ENCODE peak calls at places on chromosomes 6 and 20, in four cellular contexts. E is AG04450, K is colonic mucosa, I is HL-60. F is an unnamed sample.

GRCh38 chr20:58192567-58192966 is 35.9 kb downstream of the ANKRD60 start:
- DNase-seq in I (no peak), E (no peak), K (no peak), F (no peak)

GRCh38 chr6:93393554-93394074 is 25.7 kb downstream of the EPHA7 start:
- DNase-seq in I (no peak), K (no peak), E (no peak), F (no peak)

GRCh38 chr6:17347012-17347411 is 46.4 kb upstream of the CAP2 start:
- DNase-seq in I (no peak), K (no peak), E (no peak), F (no peak)

GRCh38 chr6:106363401-106364138 is 3.1 kb downstream of the CRYBG1 start:
- DNase-seq in E (no peak), K (no peak), I (no peak), F (no peak)

GRCh38 chr6:43803783-43804549 is 34.0 kb downstream of the VEGFA start:
- DNase-seq in K (peak), E (no peak), I (peak), F (peak)

GRCh38 chr20:53914091-53914860 is 156.1 kb downstream of the BCAS1 start:
- DNase-seq in K (no peak), I (peak), E (no peak), F (no peak)

GRCh38 chr6:35072051-35072697 is 69.0 kb downstream of the TCP11 start:
- DNase-seq in I (no peak), E (no peak), K (no peak), F (no peak)

GRCh38 chr6:98927534-98927933 is 20.2 kb downstream of the FBXL4 start:
- DNase-seq in K (no peak), E (no peak), I (no peak), F (no peak)

GRCh38 chr6:25961619-25962367 is 809 bp upstream of the TRIM38 start:
- DNase-seq in E (no peak), K (no peak), I (no peak), F (no peak)

GRCh38 chr6:35311390-35312075 is 13.9 kb downstream of the DEF6 start:
- DNase-seq in K (no peak), E (no peak), I (peak), F (no peak)

GRCh38 chr6:170298688-170299087 is 7.8 kb upstream of the DLL1 start:
- DNase-seq in K (no peak), I (no peak), E (no peak), F (no peak)

GRCh38 chr20:24084281-24084680 is 95.7 kb upstream of the GGTLC1 start:
- DNase-seq in I (no peak), E (no peak), K (no peak), F (no peak)

GRCh38 chr20:24081077-24081476 is 92.5 kb upstream of the GGTLC1 start:
- DNase-seq in K (no peak), E (no peak), I (no peak), F (no peak)

DNA sequence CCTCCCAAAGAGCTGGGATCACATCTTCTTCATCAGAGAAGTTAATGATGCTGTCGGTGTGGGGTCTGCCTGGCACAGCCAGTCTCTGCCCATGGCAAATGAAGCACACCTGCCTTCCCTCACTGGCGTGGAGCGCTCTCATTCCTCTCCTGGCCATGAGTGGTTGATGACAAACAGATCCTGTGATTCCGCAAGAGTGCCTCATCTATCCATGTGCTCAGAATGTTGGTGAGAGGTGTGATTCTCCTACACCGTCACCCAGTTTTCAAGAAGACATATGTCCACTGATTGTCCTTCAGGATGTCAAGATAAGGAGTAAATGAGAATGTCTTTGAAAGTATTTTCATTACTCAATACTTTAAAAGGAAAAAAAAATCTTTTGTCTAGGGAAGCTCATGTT is 97.5 kb upstream of the GGTLC1 start:
- DNase-seq in K (no peak), I (no peak), E (no peak), F (no peak)
- H3K27ac ChIP-seq in K (no peak), I (no peak), E (no peak), F (no peak)

DNA sequence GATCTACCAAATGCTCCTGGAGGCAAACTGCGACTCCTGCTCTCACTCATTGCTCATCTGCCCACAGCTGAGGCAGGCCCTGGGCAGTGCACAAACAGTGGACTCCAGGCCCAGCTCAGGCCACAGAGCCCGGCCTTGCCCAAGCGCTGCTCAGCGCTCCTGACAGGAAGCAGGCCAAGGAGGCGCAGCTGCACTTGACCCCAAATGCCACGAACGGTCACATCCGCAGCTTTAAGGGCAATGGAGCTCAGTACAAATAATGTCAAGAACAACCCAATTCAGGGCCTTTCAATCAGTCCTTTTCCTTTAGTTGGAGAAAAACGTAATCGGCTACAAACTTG is 33.8 kb downstream of the RRBP1 start:
- DNase-seq in K (no peak), E (no peak), I (peak), F (no peak)
- H3K27ac ChIP-seq in K (no peak), E (no peak), I (peak), F (no peak)

GRCh38 chr6:56915832-56916231 is 39.1 kb upstream of the BEND6 start:
- DNase-seq in K (no peak), I (no peak), E (no peak), F (no peak)

GRCh38 chr6:56916849-56917551 is 37.9 kb upstream of the BEND6 start:
- DNase-seq in K (no peak), E (no peak), I (no peak), F (no peak)

GRCh38 chr6:56911847-56912246 is 43.1 kb upstream of the BEND6 start:
- DNase-seq in E (peak), K (no peak), I (no peak), F (no peak)

GRCh38 chr6:56914791-56915658 is 39.9 kb upstream of the BEND6 start:
- DNase-seq in E (no peak), I (peak), K (no peak), F (no peak)

DNA sequence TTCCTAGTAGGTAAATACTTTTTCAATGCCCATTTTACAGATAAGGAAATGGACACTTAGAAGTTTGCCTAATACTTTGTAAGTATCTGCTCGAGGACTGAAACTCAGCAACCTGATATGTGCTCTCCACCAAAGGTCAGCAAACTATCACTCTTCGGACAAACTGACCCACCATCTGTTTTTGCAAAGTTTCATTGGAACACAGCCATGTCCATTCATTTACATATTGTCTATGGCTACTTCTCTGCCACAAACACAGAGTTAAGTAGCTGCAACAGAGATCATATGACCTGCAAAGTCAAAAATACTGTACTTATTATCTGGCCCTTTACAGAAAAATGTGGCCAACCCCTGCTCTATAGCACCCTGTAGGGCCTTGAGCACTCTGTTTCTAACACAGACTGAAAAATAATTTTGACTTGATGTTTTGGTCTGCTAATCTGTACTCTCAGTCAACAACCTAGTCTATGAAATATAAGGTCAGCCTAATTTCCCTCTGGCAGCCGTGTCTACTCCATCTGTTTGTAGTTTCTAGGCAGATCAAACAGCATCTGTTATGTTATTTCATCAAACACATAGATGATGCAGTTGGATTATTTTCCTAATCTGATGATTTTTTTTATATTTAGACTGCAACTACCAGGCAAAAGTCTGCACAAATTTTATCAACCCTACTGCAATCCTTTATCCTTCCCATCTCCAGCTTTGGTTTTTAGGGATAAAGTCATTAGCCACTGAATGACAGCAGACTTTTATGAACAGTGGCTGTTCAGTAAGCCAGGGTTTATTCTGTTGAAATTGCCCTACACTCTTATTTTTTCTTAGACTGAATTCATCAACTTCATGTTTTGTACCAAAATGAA is 41.4 kb upstream of the BEND6 start:
- DNase-seq in I (no peak), E (no peak), K (no peak), F (no peak)
- H3K27ac ChIP-seq in I (no peak), E (no peak), K (no peak), F (no peak)

GRCh38 chr6:151012321-151013294 is 147.1 kb downstream of the MTHFD1L start:
- DNase-seq in E (peak), I (no peak), K (no peak), F (no peak)
- H3K27ac ChIP-seq in E (peak), I (no peak), K (no peak), F (no peak)

GRCh38 chr6:54107470-54107869 is 3.8 kb upstream of the MLIP start:
- DNase-seq in K (no peak), I (no peak), E (no peak), F (no peak)
- H3K27ac ChIP-seq in K (no peak), I (no peak), E (no peak), F (no peak)

DNA sequence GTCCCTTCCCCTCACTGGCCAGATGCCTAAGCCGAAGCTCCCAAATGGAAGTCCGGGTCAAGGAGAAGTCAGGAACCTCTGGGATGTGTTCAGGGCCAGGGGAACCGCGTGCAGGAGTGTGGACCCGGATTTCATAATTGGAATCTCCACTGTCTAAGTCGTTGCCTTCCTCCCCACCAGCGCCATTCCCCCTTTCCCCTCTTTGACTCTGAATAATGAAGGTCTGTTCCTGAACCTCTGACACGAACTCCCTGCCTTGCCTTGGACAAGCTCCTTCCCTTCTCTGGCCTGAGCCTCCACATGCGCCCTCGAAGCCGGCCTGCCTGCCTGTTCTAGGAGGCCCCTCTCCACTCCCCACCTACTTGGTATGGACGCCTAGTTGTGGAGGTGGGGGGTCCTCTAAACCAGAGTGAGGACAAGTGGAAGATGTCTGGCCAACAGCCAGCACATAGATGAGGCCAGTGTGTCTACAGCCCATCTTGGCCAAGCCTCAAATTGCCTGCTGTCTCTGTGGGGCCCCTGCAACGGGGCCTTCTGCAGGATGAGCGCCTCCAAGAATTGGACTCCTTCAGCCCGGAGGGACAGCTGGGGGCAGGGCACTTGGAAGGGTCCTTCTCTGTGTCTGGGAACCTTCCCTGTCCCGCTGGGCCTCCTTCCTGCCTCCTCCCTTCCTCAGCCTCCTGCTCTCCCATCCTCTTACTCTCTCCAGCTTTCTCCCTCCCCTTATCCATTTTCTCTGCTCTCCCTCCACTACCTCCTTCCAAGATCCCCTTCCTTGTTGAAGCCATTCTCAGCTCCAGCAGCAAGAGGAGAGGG is 1.5 kb downstream of the MDFI start:
- DNase-seq in K (no peak), E (no peak), I (no peak), F (no peak)
- H3K27ac ChIP-seq in K (no peak), E (no peak), I (no peak), F (no peak)

GRCh38 chr6:15296735-15297134 is 50.9 kb downstream of the JARID2 start:
- DNase-seq in E (no peak), K (no peak), I (no peak), F (no peak)
- H3K27ac ChIP-seq in E (no peak), K (no peak), I (peak), F (no peak)

GRCh38 chr6:13311155-13311554 is 17.2 kb downstream of the TBC1D7 start:
- DNase-seq in E (no peak), K (no peak), I (no peak), F (no peak)
- H3K27ac ChIP-seq in E (no peak), K (no peak), I (no peak), F (no peak)